ENCODE peak calls at places on chromosomes 5 and 9, in five cellular contexts. T is spleen, P is memory B cell, Q is choroid plexus epithelial cell, H is Panc1. L is an unnamed sample.

GRCh38 chr5:111143910-111144309 is 51.8 kb downstream of the WDR36 start:
- DNase-seq in T (no peak), P (no peak), Q (peak), H (no peak), L (no peak)

GRCh38 chr5:147393866-147394265 is 116.0 kb downstream of the DPYSL3 start:
- DNase-seq in T (no peak), P (no peak), Q (no peak), H (no peak), L (no peak)

GRCh38 chr5:81787843-81788242 is 36.9 kb upstream of the SSBP2 start:
- DNase-seq in T (no peak), P (no peak), Q (peak), H (no peak), L (no peak)

GRCh38 chr9:131755541-131756198 is 15.8 kb upstream of the RAPGEF1 start:
- DNase-seq in T (peak), P (peak), Q (peak), H (peak), L (no peak)

GRCh38 chr5:149878371-149878770 is 66.2 kb downstream of the PDE6A start:
- DNase-seq in T (no peak), P (no peak), Q (no peak), H (no peak), L (no peak)

GRCh38 chr5:133140311-133140710 is 88.5 kb downstream of the HSPA4 start:
- DNase-seq in T (no peak), P (no peak), Q (no peak), H (no peak), L (no peak)

GRCh38 chr5:111347021-111347420 is 122.8 kb downstream of the CAMK4 start:
- DNase-seq in T (no peak), P (no peak), Q (no peak), H (no peak), L (no peak)

GRCh38 chr5:29982446-29982845 is 1211.0 kb upstream of the CDH6 start:
- DNase-seq in T (no peak), P (no peak), Q (no peak), H (no peak), L (no peak)

GRCh38 chr9:131747352-131747751 is 7.5 kb upstream of the RAPGEF1 start:
- DNase-seq in T (no peak), P (peak), Q (peak), H (no peak), L (no peak)

GRCh38 chr9:90502134-90502533 is 140.5 kb downstream of the DIRAS2 start:
- DNase-seq in T (no peak), P (no peak), Q (no peak), H (no peak), L (no peak)

GRCh38 chr5:177232761-177233160 is 70.8 kb downstream of the RAB24 start:
- DNase-seq in T (no peak), P (no peak), Q (peak), H (no peak), L (no peak)

GRCh38 chr5:58455066-58455465 is 4.8 kb downstream of the PLK2 start:
- DNase-seq in T (no peak), P (no peak), Q (no peak), H (no peak), L (no peak)

GRCh38 chr9:116789097-116789496 is 102.0 kb downstream of the TRIM32 start:
- DNase-seq in T (no peak), P (no peak), Q (no peak), H (no peak), L (no peak)

GRCh38 chr9:125953314-125954019 is 206.3 kb downstream of the PBX3 start:
- DNase-seq in T (no peak), P (no peak), Q (no peak), H (no peak), L (no peak)

GRCh38 chr9:7234144-7234543 is 476.4 kb downstream of the KDM4C start:
- DNase-seq in T (no peak), P (no peak), Q (peak), H (no peak), L (no peak)

GRCh38 chr5:179802207-179802883 is 4.3 kb downstream of the MGAT4B start:
- DNase-seq in T (peak), P (no peak), Q (no peak), H (no peak), L (peak)

GRCh38 chr5:74233571-74233970 is 407.0 kb downstream of the ENC1 start:
- DNase-seq in T (no peak), P (no peak), Q (peak), H (peak), L (no peak)

GRCh38 chr5:170882345-170882744 is 20.5 kb downstream of the RANBP17 start:
- DNase-seq in T (no peak), P (no peak), Q (no peak), H (no peak), L (no peak)

GRCh38 chr5:95892784-95893354 is 68.8 kb downstream of the ELL2 start:
- DNase-seq in T (no peak), P (no peak), Q (peak), H (no peak), L (no peak)

GRCh38 chr9:109037946-109038345 is 24.6 kb upstream of the CTNNAL1 start:
- DNase-seq in T (no peak), P (no peak), Q (no peak), H (no peak), L (no peak)

L was measured in RWPE2.